ENCODE peak calls at places on chromosomes 2 and 18, in four cellular contexts. D, B, H and W are unnamed samples.

GRCh38 chr2:105536175-105536574 is 137.3 kb upstream of the FHL2 start:
- DNase-seq in D (no peak), B (no peak), H (no peak), W (no peak)

GRCh38 chr2:15230599-15231192 is 330.4 kb downstream of the NBAS start:
- DNase-seq in D (no peak), B (no peak), H (no peak), W (no peak)

GRCh38 chr2:177710003-177710411 is 317.4 kb downstream of the AGPS start:
- DNase-seq in D (no peak), B (no peak), H (no peak), W (no peak)

GRCh38 chr2:191894681-191895147 is 47.8 kb upstream of the CAVIN2 start:
- DNase-seq in D (no peak), B (peak; percentile 93), H (no peak), W (no peak)

GRCh38 chr2:144886847-144887246 is 366.9 kb upstream of the ZEB2 start:
- DNase-seq in D (no peak), B (peak; percentile 17), H (peak; percentile 62), W (peak; percentile 59)

GRCh38 chr18:21484851-21485636 is 115.5 kb downstream of the ESCO1 start:
- DNase-seq in D (no peak), B (peak; percentile 37), H (no peak), W (no peak)

GRCh38 chr2:88220733-88221132 is 50.6 kb downstream of the THNSL2 start:
- DNase-seq in D (no peak), B (no peak), H (no peak), W (no peak)

GRCh38 chr2:220887880-220888279 is 684.2 kb downstream of the EPHA4 start:
- DNase-seq in D (no peak), B (no peak), H (no peak), W (no peak)

GRCh38 chr18:42183746-42184145 is 228.7 kb downstream of the PIK3C3 start:
- DNase-seq in D (no peak), B (peak; percentile 78), H (no peak), W (no peak)

GRCh38 chr2:102187191-102188150 is 648 bp downstream of the IL1RL2 start:
- DNase-seq in D (peak; percentile 83), B (peak; percentile 65), H (peak; percentile 62), W (peak; percentile 87)

GRCh38 chr2:169734172-169734847 is 678 bp downstream of the KLHL23 start:
- DNase-seq in D (peak; percentile 70), B (no peak), H (no peak), W (no peak)

GRCh38 chr2:54457326-54458023 is 1.3 kb downstream of the SPTBN1 start:
- DNase-seq in D (peak; percentile 70), B (peak; percentile 15), H (no peak), W (peak; percentile 78)

GRCh38 chr2:119943058-119943457 is 69.8 kb upstream of the EPB41L5 start:
- DNase-seq in D (no peak), B (peak; percentile 56), H (no peak), W (no peak)

GRCh38 chr2:190136259-190136658 is 73.7 kb upstream of the MSTN start:
- DNase-seq in D (no peak), B (no peak), H (no peak), W (no peak)

GRCh38 chr2:74226648-74227213 is 28.3 kb downstream of the MTHFD2 start:
- DNase-seq in D (no peak), B (no peak), H (peak; percentile 54), W (no peak)

GRCh38 chr2:44550571-44550970 is 188.8 kb downstream of the CAMKMT start:
- DNase-seq in D (no peak), B (peak; percentile 32), H (no peak), W (no peak)

GRCh38 chr2:88818381-88818780 is 126.9 kb downstream of the RPIA start:
- DNase-seq in D (no peak), B (no peak), H (no peak), W (no peak)

GRCh38 chr18:37566479-37567060 is 972 bp upstream of the CELF4 start:
- DNase-seq in D (peak; percentile 61), B (no peak), H (no peak), W (no peak)

GRCh38 chr2:66240284-66240683 is 194.6 kb upstream of the MEIS1 start:
- DNase-seq in D (no peak), B (peak; percentile 26), H (no peak), W (no peak)

GRCh38 chr2:154133823-154134222 is 262.1 kb downstream of the GALNT13 start:
- DNase-seq in D (no peak), B (peak; percentile 93), H (no peak), W (no peak)

GRCh38 chr2:235024951-235025773 is 73.3 kb downstream of the SH3BP4 start:
- DNase-seq in D (peak; percentile 39), B (no peak), H (no peak), W (peak; percentile 39)

GRCh38 chr2:85277416-85278158 is 50.2 kb downstream of the TGOLN2 start:
- DNase-seq in D (no peak), B (peak; percentile 88), H (peak; percentile 75), W (no peak)

GRCh38 chr2:189580267-189580661 is 322 bp downstream of the SLC40A1 start:
- DNase-seq in D (peak; percentile 66), B (peak; percentile 12), H (peak; percentile 31), W (peak; percentile 76)

GRCh38 chr18:25423267-25423666 is 71.3 kb upstream of the ZNF521 start:
- DNase-seq in D (no peak), B (no peak), H (no peak), W (no peak)

GRCh38 chr2:167726788-167727187 is 520.6 kb downstream of the STK39 start:
- DNase-seq in D (no peak), B (no peak), H (no peak), W (no peak)

GRCh38 chr2:167733750-167734149 is 513.6 kb downstream of the STK39 start:
- DNase-seq in D (no peak), B (peak; percentile 14), H (no peak), W (no peak)

GRCh38 chr2:167729911-167730310 is 517.5 kb downstream of the STK39 start:
- DNase-seq in D (no peak), B (no peak), H (no peak), W (no peak)

GRCh38 chr2:167732251-167732788 is 515.1 kb downstream of the STK39 start:
- DNase-seq in D (no peak), B (no peak), H (no peak), W (no peak)
- H3K4me3 ChIP-seq in D (no peak overlapping the region), B (no peak overlapping the region), H (no peak overlapping the region), W (no peak overlapping the region)

GRCh38 chr2:128313076-128313836 is 5.4 kb downstream of the HS6ST1 start:
- DNase-seq in D (no peak), B (peak; percentile 64), H (no peak), W (peak; percentile 68)
- H3K4me3 ChIP-seq in D (no peak overlapping the region), B (no peak overlapping the region), H (no peak overlapping the region), W (no peak overlapping the region)

DNA sequence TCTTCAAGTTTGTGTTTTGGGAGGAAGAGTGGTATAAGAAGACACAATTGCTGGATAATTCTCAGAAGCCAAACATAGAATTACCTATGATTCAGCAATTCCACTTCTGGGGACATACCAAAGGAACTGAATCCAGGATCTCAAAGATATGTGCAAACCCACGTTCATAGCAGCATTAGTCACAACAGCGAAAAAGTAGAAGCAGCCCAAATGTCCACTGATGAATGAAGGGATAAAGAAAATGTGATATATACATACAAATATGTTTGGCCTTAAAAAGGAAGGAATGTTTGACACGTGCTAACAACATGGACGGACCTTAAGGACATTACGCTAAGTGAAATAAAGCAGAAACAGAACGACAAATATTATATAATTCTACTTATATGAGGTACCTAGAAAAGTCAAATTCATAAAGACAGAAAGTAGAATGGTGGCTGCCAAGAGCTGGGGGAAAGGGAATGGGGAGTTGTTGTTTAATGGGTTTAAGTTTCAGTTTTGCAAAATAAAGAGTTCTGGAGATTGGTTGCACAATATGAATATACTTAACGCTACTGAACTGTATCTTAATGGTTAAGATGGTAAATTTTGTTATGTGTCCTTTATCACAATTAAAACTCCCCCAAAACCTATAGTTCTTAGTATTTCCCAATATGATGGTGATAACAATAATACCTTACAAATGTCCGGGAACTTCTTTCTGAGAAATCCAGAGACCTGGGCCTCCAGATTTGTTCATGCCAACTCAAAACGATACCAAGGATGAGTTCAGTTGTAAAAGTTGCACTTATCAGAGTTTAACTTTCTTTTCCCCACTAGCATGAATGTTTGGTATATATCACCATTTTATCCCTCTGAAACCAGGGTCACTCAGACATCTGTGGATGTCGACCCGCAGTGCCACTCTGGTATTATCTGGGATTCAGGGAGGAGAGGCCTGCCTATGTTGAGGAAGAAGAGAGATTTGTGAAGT is 33.7 kb upstream of the WIPF1 start:
- DNase-seq in D (no peak), B (peak; percentile 88), H (no peak), W (no peak)
- H3K4me3 ChIP-seq in D (no peak overlapping the region), B (no peak overlapping the region), H (no peak overlapping the region), W (no peak overlapping the region)

GRCh38 chr2:98664323-98664722 is 55.9 kb downstream of the UNC50 start:
- DNase-seq in D (no peak), B (peak; percentile 23), H (no peak), W (no peak)
- H3K4me3 ChIP-seq in D (no peak overlapping the region), B (no peak overlapping the region), H (no peak overlapping the region), W (no peak overlapping the region)

DNA sequence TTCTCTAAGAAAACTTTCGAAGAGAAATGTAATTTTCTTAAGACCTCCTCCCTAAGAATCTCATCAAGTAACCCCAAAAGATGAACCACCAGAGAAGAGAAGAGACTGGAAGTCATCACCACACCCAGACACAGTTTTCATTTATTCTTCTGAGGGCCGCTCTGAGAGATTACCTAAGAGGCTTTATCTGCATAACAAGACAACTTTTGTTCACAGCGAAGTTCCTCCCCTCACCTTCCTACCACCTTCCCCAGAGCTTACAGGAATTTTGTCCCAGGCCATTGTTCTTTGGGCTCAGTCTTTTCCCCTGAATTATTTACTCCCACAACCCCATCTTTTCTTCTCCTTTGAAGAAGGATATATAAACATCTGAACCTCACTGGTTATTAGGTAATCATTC is 92.8 kb downstream of the AKAIN1 start:
- DNase-seq in D (no peak), B (no peak), H (no peak), W (no peak)
- H3K4me3 ChIP-seq in D (no peak overlapping the region), B (no peak overlapping the region), H (no peak overlapping the region), W (no peak overlapping the region)

GRCh38 chr18:77948571-77948970 is 698.9 kb downstream of the GALR1 start:
- DNase-seq in D (no peak), B (no peak), H (no peak), W (no peak)
- H3K4me3 ChIP-seq in D (no peak overlapping the region), B (no peak overlapping the region), H (no peak overlapping the region), W (no peak overlapping the region)